ENCODE peak calls at places on chromosomes 6 and 20, in ten cellular contexts. Y is HCT116, T is GM12891, A is A549, D is Peyer's patch, I is suprapubic skin, U is breast epithelium, F is transverse colon, G is GM12892, C is gastrocnemius medialis. W is an unnamed sample.

GRCh38 chr6:112018619-112019416 is 35.1 kb upstream of the CCN6 start:
- DNase-seq in Y (no peak), T (no peak), A (no peak), D (no peak), I (peak), U (no peak), F (no peak), G (no peak), C (no peak), W (no peak)

GRCh38 chr6:5126214-5126613 is 41.1 kb downstream of the PPP1R3G start:
- DNase-seq in Y (no peak), T (no peak), A (no peak), D (no peak), I (no peak), U (no peak), F (no peak), G (no peak), C (no peak), W (no peak)

GRCh38 chr20:10619427-10619826 is 54.4 kb downstream of the JAG1 start:
- DNase-seq in Y (peak), T (no peak), A (peak), D (no peak), I (no peak), U (no peak), F (no peak), G (no peak), C (no peak), W (peak)

GRCh38 chr6:161139766-161140553 is 133.9 kb downstream of the AGPAT4 start:
- DNase-seq in Y (no peak), T (no peak), A (no peak), D (no peak), I (no peak), U (no peak), F (peak), G (no peak), C (no peak), W (no peak)

GRCh38 chr6:157725836-157726235 is 97.2 kb upstream of the SNX9 start:
- DNase-seq in Y (no peak), T (no peak), A (no peak), D (no peak), I (no peak), U (no peak), F (no peak), G (no peak), C (no peak), W (no peak)

GRCh38 chr6:96522469-96523009 is 933 bp downstream of the UFL1 start:
- DNase-seq in Y (no peak), T (no peak), A (peak), D (no peak), I (no peak), U (no peak), F (no peak), G (no peak), C (no peak), W (no peak)

GRCh38 chr20:47949230-47949629 is 163.9 kb upstream of the SULF2 start:
- DNase-seq in Y (no peak), T (no peak), A (no peak), D (no peak), I (no peak), U (no peak), F (no peak), G (no peak), C (no peak), W (no peak)

GRCh38 chr6:40341726-40342125 is 245.4 kb downstream of the LRFN2 start:
- DNase-seq in Y (no peak), T (no peak), A (no peak), D (no peak), I (no peak), U (no peak), F (no peak), G (no peak), C (no peak), W (no peak)

GRCh38 chr6:34692280-34692679 is 4.3 kb downstream of the ILRUN start:
- DNase-seq in Y (no peak), T (no peak), A (no peak), D (no peak), I (no peak), U (no peak), F (no peak), G (no peak), C (no peak), W (no peak)

GRCh38 chr6:34576286-34576955 is 20.3 kb upstream of the SPDEF start:
- DNase-seq in Y (no peak), T (no peak), A (no peak), D (no peak), I (no peak), U (no peak), F (no peak), G (no peak), C (no peak), W (no peak)

GRCh38 chr20:8372819-8373218 is 240.8 kb downstream of the PLCB1 start:
- DNase-seq in Y (no peak), T (no peak), A (no peak), D (no peak), I (no peak), U (no peak), F (no peak), G (no peak), C (no peak), W (no peak)

GRCh38 chr6:169589699-169590257 is 112.1 kb downstream of the WDR27 start:
- DNase-seq in Y (no peak), T (no peak), A (no peak), D (no peak), I (no peak), U (no peak), F (no peak), G (no peak), C (no peak), W (no peak)

GRCh38 chr6:147508871-147509608 is 550 bp downstream of the SAMD5 start:
- DNase-seq in Y (no peak), T (peak), A (peak), D (peak), I (no peak), U (no peak), F (peak), G (peak), C (no peak), W (no peak)

DNA sequence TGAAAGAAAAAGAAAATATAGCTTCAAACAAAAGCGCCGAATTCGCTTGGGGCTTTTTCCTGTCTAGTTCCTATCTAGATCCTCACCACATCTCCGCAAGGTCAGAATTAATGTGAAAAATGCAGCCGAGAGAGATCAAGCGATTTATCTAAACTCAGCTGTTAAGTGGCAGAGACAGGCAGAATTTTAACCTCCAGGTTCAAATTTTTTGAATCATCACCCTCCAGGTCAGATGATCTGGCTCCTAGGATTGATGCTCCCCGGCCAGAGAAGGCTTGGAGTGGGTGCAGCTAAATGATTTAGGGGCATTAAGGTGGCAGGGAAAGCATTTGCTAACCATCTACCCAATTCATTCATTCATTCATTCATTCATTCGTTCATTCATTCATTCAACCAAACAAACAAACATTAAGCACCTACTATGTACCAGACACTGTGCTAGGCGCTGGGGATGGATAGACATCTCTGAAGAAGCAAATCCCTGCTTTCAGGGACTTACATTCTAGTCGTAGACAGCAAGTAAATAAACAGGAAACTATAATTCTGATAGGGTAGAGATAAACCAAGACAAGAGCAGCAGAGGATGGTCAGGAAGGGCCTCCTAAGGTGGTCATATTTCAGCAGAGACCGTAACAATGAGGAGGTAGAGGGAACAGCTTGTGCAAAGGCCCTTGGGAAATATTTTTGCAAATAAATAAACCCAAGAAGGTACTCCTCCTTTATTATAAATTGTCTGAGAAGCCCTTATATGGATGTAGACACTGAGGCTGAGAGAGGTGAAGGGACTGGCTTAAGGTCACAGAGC is 672 bp upstream of the UBE2V1 start:
- DNase-seq in Y (no peak), T (no peak), A (no peak), D (no peak), I (peak), U (no peak), F (no peak), G (no peak), C (no peak), W (no peak)
- TF ChIP-seq POLR2A in Y (no peak), T (no peak), A (no peak), D (no peak), I (no peak), U (no peak), F (no peak), G (no peak), C (no peak), W (no peak)

DNA sequence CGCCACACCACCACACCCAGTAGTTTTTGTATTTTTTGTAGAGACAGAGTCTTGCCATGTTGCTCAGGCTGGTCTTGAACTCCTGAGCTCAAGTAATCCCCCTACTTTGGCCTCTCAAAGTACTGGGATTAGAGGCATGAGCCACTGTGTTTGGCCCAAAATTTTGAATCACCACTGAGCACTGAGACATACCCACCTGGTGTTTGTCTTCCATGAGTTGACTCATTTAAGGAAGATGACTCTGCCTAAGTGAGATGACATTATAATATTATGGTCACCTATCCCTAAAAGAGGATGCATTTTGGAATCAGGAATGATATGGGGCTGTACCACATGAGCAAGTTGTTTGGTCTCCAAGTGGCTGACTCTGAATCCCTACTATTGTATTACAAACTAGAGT is 54.6 kb upstream of the RNF217 start:
- DNase-seq in Y (no peak), T (no peak), A (no peak), D (no peak), I (no peak), U (no peak), F (no peak), G (no peak), C (no peak), W (no peak)
- TF ChIP-seq POLR2A in Y (no peak), T (no peak), A (no peak), D (no peak), I (no peak), U (no peak), F (no peak), G (no peak), C (no peak), W (no peak)

DNA sequence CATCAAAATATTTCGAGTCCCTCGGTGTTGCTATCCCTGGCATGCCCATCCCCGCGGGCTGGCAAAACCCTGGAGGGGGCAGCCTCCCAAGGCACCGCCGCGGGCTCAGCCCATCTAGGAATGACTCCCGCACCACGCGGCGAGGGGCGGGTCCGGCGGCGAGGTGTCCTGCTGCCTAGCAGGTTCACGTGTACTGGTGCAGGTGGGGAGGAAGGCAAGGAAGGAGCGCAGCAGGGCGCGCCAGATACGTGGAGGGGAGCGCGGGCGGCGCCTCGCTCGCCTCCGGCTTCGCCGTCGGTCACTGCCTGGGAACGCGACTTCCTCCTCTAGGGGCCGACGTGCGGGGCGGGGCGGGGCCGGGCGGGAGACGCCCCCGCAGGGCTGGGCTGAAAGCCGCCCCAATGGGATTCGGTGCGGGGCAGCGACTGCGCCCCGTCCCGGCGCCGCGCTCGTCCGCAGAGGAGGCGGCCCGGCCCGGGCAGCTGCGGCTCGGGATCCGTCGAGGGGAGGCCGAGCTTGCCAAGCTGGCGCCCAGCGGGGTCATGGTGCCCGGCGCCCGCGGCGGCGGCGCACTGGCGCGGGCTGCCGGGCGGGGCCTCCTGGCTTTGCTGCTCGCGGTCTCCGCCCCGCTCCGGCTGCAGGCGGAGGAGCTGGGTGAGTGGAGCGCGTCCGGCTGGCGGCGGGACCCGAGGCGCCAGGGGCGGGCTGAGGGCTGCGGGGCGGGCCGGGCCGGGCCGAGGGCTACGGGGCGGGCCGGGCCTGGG is at the start of gene DCBLD1:
- DNase-seq in Y (peak), T (peak), A (peak), D (peak), I (peak), U (peak), F (peak), G (peak), C (peak), W (peak)
- TF ChIP-seq POLR2A in Y (peak), T (no peak), A (peak), D (peak), I (no peak), U (no peak), F (peak), G (peak), C (peak), W (peak)

DNA sequence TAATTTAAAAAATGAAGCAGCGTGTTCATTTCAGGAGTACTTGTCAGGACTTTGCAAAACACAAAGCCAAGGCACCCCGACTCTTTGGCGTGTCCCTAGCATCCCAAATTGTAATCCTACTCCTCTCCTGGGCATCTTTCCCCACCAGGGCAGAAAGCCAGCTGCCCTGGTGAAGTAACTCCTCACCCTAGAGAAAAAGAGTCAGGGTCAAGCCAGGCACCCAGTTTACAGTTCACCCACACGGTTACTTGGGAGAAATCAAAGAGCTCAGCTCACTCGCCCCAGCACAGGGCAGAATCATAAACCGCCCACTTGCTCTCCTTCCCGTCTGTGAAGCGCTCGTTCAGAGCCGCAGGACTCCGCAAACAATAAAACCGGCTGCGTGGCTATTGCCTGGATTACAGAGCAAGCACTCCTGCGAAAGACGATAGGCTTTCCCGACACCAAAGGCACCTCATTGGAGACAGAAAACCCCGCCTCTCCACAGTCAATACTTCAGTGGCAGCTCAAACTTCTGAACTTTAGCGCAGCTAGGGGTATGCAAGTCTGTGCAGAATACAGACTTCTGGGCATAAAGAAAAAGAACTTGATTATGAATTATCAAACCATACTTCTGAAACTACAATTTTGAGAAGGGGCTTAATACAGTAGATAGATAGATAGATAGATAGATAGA is 73.0 kb upstream of the NHSL1 start:
- DNase-seq in Y (no peak), T (no peak), A (no peak), D (peak), I (no peak), U (peak), F (peak), G (no peak), C (peak), W (no peak)
- TF ChIP-seq POLR2A in Y (no peak), T (no peak), A (no peak), D (no peak), I (no peak), U (no peak), F (peak), G (no peak), C (peak), W (no peak)

GRCh38 chr6:158783167-158783450 is 36.1 kb downstream of the EZR start:
- DNase-seq in Y (no peak), T (no peak), A (no peak), D (no peak), I (no peak), U (no peak), F (peak), G (no peak), C (no peak), W (no peak)

GRCh38 chr6:158780963-158781691 is 38.0 kb downstream of the EZR start:
- DNase-seq in Y (no peak), T (no peak), A (no peak), D (no peak), I (no peak), U (peak), F (peak), G (no peak), C (no peak), W (no peak)

GRCh38 chr6:158783851-158784250 is 35.3 kb downstream of the EZR start:
- DNase-seq in Y (no peak), T (no peak), A (no peak), D (no peak), I (no peak), U (no peak), F (peak), G (no peak), C (no peak), W (no peak)

GRCh38 chr6:158781692-158782373 is 37.3 kb downstream of the EZR start:
- DNase-seq in Y (no peak), T (no peak), A (no peak), D (no peak), I (no peak), U (no peak), F (peak), G (no peak), C (no peak), W (no peak)

GRCh38 chr6:158782432-158783166 is 36.6 kb downstream of the EZR start:
- DNase-seq in Y (no peak), T (no peak), A (no peak), D (no peak), I (no peak), U (no peak), F (peak), G (no peak), C (no peak), W (no peak)
- TF ChIP-seq POLR2A in Y (no peak), T (no peak), A (no peak), D (no peak), I (no peak), U (no peak), F (no peak), G (no peak), C (no peak), W (no peak)

GRCh38 chr6:122788663-122789062 is 395 bp upstream of the SMPDL3A start:
- DNase-seq in Y (no peak), T (no peak), A (no peak), D (no peak), I (no peak), U (no peak), F (no peak), G (no peak), C (no peak), W (no peak)

GRCh38 chr6:122788208-122788607 is 850 bp upstream of the SMPDL3A start:
- DNase-seq in Y (no peak), T (no peak), A (no peak), D (no peak), I (no peak), U (no peak), F (no peak), G (no peak), C (no peak), W (no peak)

GRCh38 chr6:122790740-122791679 is 2.0 kb downstream of the SMPDL3A start:
- DNase-seq in Y (no peak), T (no peak), A (no peak), D (no peak), I (no peak), U (no peak), F (no peak), G (no peak), C (no peak), W (no peak)

GRCh38 chr6:122789862-122790739 is 1.0 kb downstream of the SMPDL3A start:
- DNase-seq in Y (no peak), T (peak), A (no peak), D (no peak), I (no peak), U (no peak), F (no peak), G (peak), C (no peak), W (no peak)

DNA sequence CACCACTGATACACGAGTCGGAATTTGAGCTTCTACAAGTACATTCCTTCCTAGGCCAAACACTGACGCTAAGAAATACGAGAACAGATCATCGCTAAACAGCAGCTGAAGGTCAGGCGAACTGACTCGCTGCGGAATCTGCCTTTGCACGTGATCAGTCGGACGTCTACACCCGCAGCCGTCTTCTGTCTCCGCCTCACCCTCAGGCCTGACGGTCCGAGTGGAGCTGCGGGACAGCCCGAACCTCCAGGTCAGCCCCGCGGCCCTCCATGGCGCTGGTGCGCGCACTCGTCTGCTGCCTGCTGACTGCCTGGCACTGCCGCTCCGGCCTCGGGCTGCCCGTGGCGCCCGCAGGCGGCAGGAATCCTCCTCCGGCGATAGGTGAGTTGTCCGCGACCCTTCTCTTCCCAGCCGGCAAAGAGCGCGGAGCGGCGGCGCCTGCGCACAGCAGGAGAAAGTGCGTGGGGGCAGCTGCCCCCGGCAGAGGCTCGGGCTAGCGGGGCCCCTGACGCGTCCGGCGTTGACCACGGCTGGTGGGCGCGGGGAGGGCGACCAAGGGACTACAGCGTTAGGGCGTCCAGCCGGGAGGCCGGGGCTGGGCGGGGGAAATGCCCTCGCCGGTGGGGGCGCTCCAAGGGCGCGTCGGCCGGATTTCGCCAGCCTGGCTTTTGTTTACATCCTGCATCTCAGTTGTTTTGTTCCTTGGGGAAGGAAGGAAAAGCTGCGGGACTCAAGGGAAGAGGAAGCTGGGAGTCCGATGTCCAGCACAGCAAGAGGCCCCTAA is at the start of gene SMPDL3A:
- DNase-seq in Y (peak), T (peak), A (peak), D (peak), I (peak), U (peak), F (peak), G (peak), C (peak), W (peak)
- TF ChIP-seq POLR2A in Y (peak), T (no peak), A (peak), D (peak), I (no peak), U (no peak), F (peak), G (no peak), C (peak), W (peak)